ENCODE peak calls at places on chromosomes 13 and 19, in seven cellular contexts. P, V, E, B, U, W and Y are unnamed samples.

GRCh38 chr13:44312898-44313551 is 60.6 kb upstream of the SERP2 start:
- DNase-seq in B (no peak), P (no peak), W (no peak), U (no peak), V (no peak), E (no peak), Y (peak)

GRCh38 chr19:19997656-19998268 is 41.5 kb downstream of the ZNF682 start:
- DNase-seq in V (peak), P (peak), E (peak), W (no peak), U (peak), B (no peak), Y (no peak)

GRCh38 chr19:17011485-17011884 is 15.1 kb downstream of the CPAMD8 start:
- DNase-seq in U (no peak), V (no peak), B (no peak), W (no peak), P (no peak), E (no peak), Y (no peak)

GRCh38 chr13:95630593-95630992 is 13.9 kb downstream of the DZIP1 start:
- DNase-seq in V (no peak), U (no peak), B (no peak), W (no peak), E (no peak), P (no peak), Y (no peak)

GRCh38 chr19:17391371-17392151 is 2.4 kb downstream of the CCDC194 start:
- DNase-seq in P (no peak), U (no peak), E (no peak), V (no peak), B (no peak), W (no peak), Y (no peak)

GRCh38 chr13:99086869-99087129 is 108.9 kb upstream of the DOCK9 start:
- DNase-seq in P (peak), V (peak), U (no peak), B (no peak), E (no peak), W (peak), Y (no peak)

GRCh38 chr13:45200701-45201230 is at the start of gene KCTD4:
- DNase-seq in E (no peak), U (no peak), V (no peak), P (no peak), B (no peak), W (no peak), Y (no peak)

GRCh38 chr19:39052243-39052746 is 19.9 kb upstream of the FBXO27 start:
- DNase-seq in E (peak), V (peak), W (peak), P (peak), U (peak), B (peak), Y (no peak)

GRCh38 chr13:42393573-42394360 is 121.8 kb downstream of the AKAP11 start:
- DNase-seq in U (no peak), B (no peak), W (no peak), E (no peak), P (no peak), V (no peak), Y (no peak)

GRCh38 chr19:1098177-1099051 is 3.2 kb upstream of the POLR2E start:
- DNase-seq in B (no peak), V (no peak), U (no peak), W (peak), P (no peak), E (no peak), Y (no peak)

GRCh38 chr13:63542704-63543215 is 2127.1 kb upstream of the PCDH20 start:
- DNase-seq in B (no peak), W (no peak), V (no peak), P (no peak), U (no peak), E (no peak), Y (no peak)

GRCh38 chr13:98544105-98544710 is 32.7 kb downstream of the STK24 start:
- DNase-seq in E (no peak), U (no peak), P (no peak), W (no peak), B (no peak), V (no peak), Y (no peak)

GRCh38 chr13:40982772-40983171 is 36.3 kb downstream of the ELF1 start:
- DNase-seq in B (no peak), W (peak), U (peak), P (no peak), V (peak), E (no peak), Y (no peak)

GRCh38 chr13:21637296-21637695 is 33.3 kb upstream of the MICU2 start:
- DNase-seq in P (no peak), E (peak), B (peak), V (peak), W (peak), U (no peak), Y (no peak)

GRCh38 chr19:29612121-29612520 is 6.0 kb downstream of the POP4 start:
- DNase-seq in E (no peak), W (no peak), V (no peak), U (no peak), P (no peak), B (no peak), Y (no peak)

GRCh38 chr13:19605161-19605955 is 28.1 kb upstream of the MPHOSPH8 start:
- DNase-seq in W (no peak), V (no peak), B (no peak), P (no peak), E (no peak), U (no peak), Y (no peak)

GRCh38 chr19:28619842-28620429 is 593.0 kb downstream of the UQCRFS1 start:
- DNase-seq in V (no peak), B (no peak), P (no peak), W (no peak), U (no peak), E (no peak), Y (no peak)

GRCh38 chr19:5805465-5806132 is 732 bp downstream of the NRTN start:
- DNase-seq in B (no peak), P (no peak), V (peak), E (peak), U (peak), W (peak), Y (no peak)

GRCh38 chr19:55297267-55297666 is 13.5 kb downstream of the BRSK1 start:
- DNase-seq in U (no peak), W (no peak), V (no peak), P (no peak), E (no peak), B (no peak), Y (no peak)

GRCh38 chr19:40639638-40639982 is 38.4 kb downstream of the LTBP4 start:
- DNase-seq in E (no peak), V (no peak), U (no peak), P (no peak), W (no peak), B (no peak), Y (no peak)

GRCh38 chr19:41302624-41303351 is 7.2 kb upstream of the CCDC97 start:
- DNase-seq in B (no peak), P (peak), V (peak), W (no peak), U (peak), E (no peak), Y (no peak)

GRCh38 chr19:35715981-35716734 is 1.6 kb upstream of the KMT2B start:
- DNase-seq in P (no peak), E (peak), B (no peak), U (no peak), V (no peak), W (no peak), Y (no peak)

GRCh38 chr19:16376649-16377048 is 52.0 kb downstream of the KLF2 start:
- DNase-seq in B (no peak), U (peak), V (no peak), E (peak), P (no peak), W (no peak), Y (no peak)

GRCh38 chr13:31009166-31009565 is 76.7 kb downstream of the TEX26 start:
- DNase-seq in V (no peak), E (no peak), B (no peak), P (no peak), U (no peak), W (no peak), Y (no peak)

GRCh38 chr13:69948016-69948415 is 159.6 kb upstream of the ATXN8OS start:
- DNase-seq in V (no peak), P (no peak), E (no peak), U (no peak), W (no peak), B (no peak), Y (no peak)

GRCh38 chr13:43364210-43365041 is 341.0 kb downstream of the DNAJC15 start:
- DNase-seq in B (no peak), V (no peak), P (no peak), U (no peak), E (no peak), W (peak), Y (no peak)

GRCh38 chr19:49555600-49556411 is 24.6 kb downstream of the NOSIP start:
- DNase-seq in V (peak), P (no peak), B (no peak), W (no peak), E (peak), U (no peak), Y (no peak)

GRCh38 chr19:45710731-45711130 is 18.3 kb downstream of the QPCTL start:
- DNase-seq in E (no peak), P (no peak), W (no peak), V (no peak), B (no peak), U (no peak), Y (no peak)

GRCh38 chr13:27172495-27172842 is 858 bp upstream of the USP12 start:
- DNase-seq in W (no peak), E (no peak), B (no peak), V (no peak), P (no peak), U (peak), Y (peak)

GRCh38 chr13:29500426-29500825 is 95.1 kb downstream of the SLC7A1 start:
- DNase-seq in B (no peak), W (no peak), E (no peak), U (no peak), P (no peak), V (no peak), Y (no peak)